ENCODE peak calls at places on chromosome 19, in eight cellular contexts. S is activated T-helper 1 cell treated with anti-CD3 and anti-CD28 coated beads, Interleukin-2, amount 50 U/mL, for 16 hours; P is RWPE1; A is aorta; W is A549; E is spleen; C is IMR-90; J is NCI-H1092. U is an unnamed sample.

GRCh38 chr19:10043286-10043927 is 30.1 kb downstream of the RDH8 start:
- DNase-seq in S (no peak), P (no peak), A (no peak), W (no peak), E (no peak), C (peak), J (no peak), U (peak)

GRCh38 chr19:18308051-18308947 is 14.6 kb downstream of the LSM4 start:
- DNase-seq in S (no peak), P (no peak), A (no peak), W (no peak), E (peak), C (no peak), J (no peak), U (no peak)

GRCh38 chr19:35828694-35829301 is 16.2 kb upstream of the PRODH2 start:
- DNase-seq in S (no peak), P (peak), A (peak), W (peak), E (no peak), C (peak), J (no peak), U (peak)

GRCh38 chr19:47518139-47518538 is 3.3 kb upstream of the NAPA start:
- DNase-seq in S (no peak), P (no peak), A (no peak), W (no peak), E (no peak), C (no peak), J (no peak), U (no peak)

GRCh38 chr19:50040967-50041366 is 15.2 kb downstream of the ZNF473 start:
- DNase-seq in S (no peak), P (no peak), A (no peak), W (no peak), E (no peak), C (no peak), J (no peak), U (no peak)

GRCh38 chr19:55640043-55640576 is 692 bp upstream of the ZNF580 start:
- DNase-seq in S (no peak), P (no peak), A (peak), W (peak), E (peak), C (peak), J (peak), U (peak)

GRCh38 chr19:11964858-11965645 is at the start of gene ZNF763:
- DNase-seq in S (peak), P (peak), A (peak), W (no peak), E (peak), C (peak), J (peak), U (peak)

GRCh38 chr19:2477732-2478191 is 1.8 kb downstream of the GADD45B start:
- DNase-seq in S (no peak), P (no peak), A (peak), W (peak), E (peak), C (peak), J (no peak), U (peak)

GRCh38 chr19:41753936-41754529 is 1.3 kb upstream of the CEACAM6 start:
- DNase-seq in S (peak), P (peak), A (peak), W (peak), E (peak), C (peak), J (peak), U (peak)

GRCh38 chr19:741506-742131 is 9.3 kb upstream of the MISP start:
- DNase-seq in S (no peak), P (no peak), A (no peak), W (peak), E (no peak), C (no peak), J (no peak), U (no peak)

GRCh38 chr19:8069116-8069973 is 16.8 kb downstream of the CCL25 start:
- DNase-seq in S (no peak), P (no peak), A (no peak), W (peak), E (no peak), C (no peak), J (peak), U (no peak)